ENCODE peak calls at places on chromosome 20, in five cellular contexts. One of them, this sample, is unnamed. For H3K9me3, the result is how much of the 10 kb centered on the place peaks cover.

GRCh38 chr20:54172856-54173652 is 732 bp downstream of the CYP24A1 start:
- DNase-seq in thoracic aorta: no peak
- DNase-seq in CD8-positive, alpha-beta T cell: no peak
- DNase-seq in CD4-positive, alpha-beta T cell: no peak
- DNase-seq in right lobe of liver: no peak
- DNase-seq in this sample: no peak

GRCh38 chr20:14777571-14777970 is 440.2 kb upstream of the FLRT3 start:
- DNase-seq in thoracic aorta: no peak
- DNase-seq in right lobe of liver: no peak
- DNase-seq in CD4-positive, alpha-beta T cell: no peak
- DNase-seq in CD8-positive, alpha-beta T cell: no peak
- DNase-seq in this sample: no peak

GRCh38 chr20:10113746-10114145 is 79.0 kb downstream of the ANKEF1 start:
- DNase-seq in right lobe of liver: no peak
- DNase-seq in CD4-positive, alpha-beta T cell: no peak
- DNase-seq in CD8-positive, alpha-beta T cell: no peak
- DNase-seq in thoracic aorta: no peak
- DNase-seq in this sample: no peak

GRCh38 chr20:24670981-24671380 is 201.6 kb downstream of the SYNDIG1 start:
- DNase-seq in CD4-positive, alpha-beta T cell: no peak
- DNase-seq in right lobe of liver: no peak
- DNase-seq in thoracic aorta: no peak
- DNase-seq in CD8-positive, alpha-beta T cell: no peak
- DNase-seq in this sample: no peak

GRCh38 chr20:53080969-53081871 is 109.1 kb downstream of the TSHZ2 start:
- DNase-seq in CD4-positive, alpha-beta T cell: no peak
- DNase-seq in right lobe of liver: peak
- DNase-seq in thoracic aorta: no peak
- DNase-seq in CD8-positive, alpha-beta T cell: no peak
- DNase-seq in this sample: peak

GRCh38 chr20:17617212-17617867 is 47.5 kb downstream of the DSTN start:
- DNase-seq in right lobe of liver: peak
- DNase-seq in thoracic aorta: no peak
- DNase-seq in CD4-positive, alpha-beta T cell: no peak
- DNase-seq in CD8-positive, alpha-beta T cell: peak
- DNase-seq in this sample: peak

GRCh38 chr20:1945134-1945618 is 48.7 kb downstream of the PDYN start:
- DNase-seq in CD4-positive, alpha-beta T cell: no peak
- DNase-seq in thoracic aorta: no peak
- DNase-seq in CD8-positive, alpha-beta T cell: no peak
- DNase-seq in right lobe of liver: peak
- DNase-seq in this sample: peak

GRCh38 chr20:22974354-22974753 is 60.8 kb upstream of the SSTR4 start:
- DNase-seq in thoracic aorta: no peak
- DNase-seq in CD8-positive, alpha-beta T cell: no peak
- DNase-seq in CD4-positive, alpha-beta T cell: no peak
- DNase-seq in right lobe of liver: no peak
- DNase-seq in this sample: no peak

GRCh38 chr20:12860619-12861247 is 148.0 kb upstream of the SPTLC3 start:
- DNase-seq in right lobe of liver: no peak
- DNase-seq in thoracic aorta: no peak
- DNase-seq in CD4-positive, alpha-beta T cell: no peak
- DNase-seq in CD8-positive, alpha-beta T cell: no peak
- DNase-seq in this sample: no peak

GRCh38 chr20:50270569-50270968 is 79.9 kb downstream of the CEBPB start:
- DNase-seq in thoracic aorta: no peak
- DNase-seq in right lobe of liver: no peak
- DNase-seq in CD4-positive, alpha-beta T cell: no peak
- DNase-seq in CD8-positive, alpha-beta T cell: no peak
- DNase-seq in this sample: peak

GRCh38 chr20:57959589-57959988 is 249.8 kb upstream of the PMEPA1 start:
- DNase-seq in CD4-positive, alpha-beta T cell: no peak
- DNase-seq in CD8-positive, alpha-beta T cell: no peak
- DNase-seq in thoracic aorta: no peak
- DNase-seq in right lobe of liver: no peak
- DNase-seq in this sample: no peak

GRCh38 chr20:35273449-35274171 is 4.3 kb downstream of the MMP24OS start:
- DNase-seq in right lobe of liver: no peak
- DNase-seq in CD4-positive, alpha-beta T cell: no peak
- DNase-seq in CD8-positive, alpha-beta T cell: no peak
- DNase-seq in thoracic aorta: no peak
- DNase-seq in this sample: no peak

GRCh38 chr20:16574656-16575355 is 1.6 kb upstream of the KIF16B start:
- DNase-seq in CD4-positive, alpha-beta T cell: peak
- DNase-seq in right lobe of liver: peak
- DNase-seq in thoracic aorta: peak
- DNase-seq in CD8-positive, alpha-beta T cell: peak
- DNase-seq in this sample: peak

GRCh38 chr20:14712302-14712739 is 374.9 kb upstream of the FLRT3 start:
- DNase-seq in CD8-positive, alpha-beta T cell: no peak
- DNase-seq in CD4-positive, alpha-beta T cell: no peak
- DNase-seq in right lobe of liver: no peak
- DNase-seq in thoracic aorta: no peak
- DNase-seq in this sample: no peak

GRCh38 chr20:51752343-51752951 is 15.7 kb downstream of the ATP9A start:
- DNase-seq in CD4-positive, alpha-beta T cell: no peak
- DNase-seq in CD8-positive, alpha-beta T cell: no peak
- DNase-seq in thoracic aorta: no peak
- DNase-seq in right lobe of liver: no peak
- DNase-seq in this sample: no peak

GRCh38 chr20:45343445-45343866 is 4.8 kb downstream of the SDC4 start:
- DNase-seq in thoracic aorta: no peak
- DNase-seq in right lobe of liver: peak
- DNase-seq in CD4-positive, alpha-beta T cell: no peak
- DNase-seq in CD8-positive, alpha-beta T cell: no peak
- DNase-seq in this sample: peak

GRCh38 chr20:23602699-23603098 is 3.0 kb downstream of the CST9 start:
- DNase-seq in CD4-positive, alpha-beta T cell: no peak
- DNase-seq in thoracic aorta: no peak
- DNase-seq in right lobe of liver: no peak
- DNase-seq in CD8-positive, alpha-beta T cell: no peak
- DNase-seq in this sample: no peak

GRCh38 chr20:51211191-51211590 is 188.3 kb upstream of the KCNG1 start:
- DNase-seq in CD8-positive, alpha-beta T cell: no peak
- DNase-seq in right lobe of liver: no peak
- DNase-seq in CD4-positive, alpha-beta T cell: no peak
- DNase-seq in thoracic aorta: no peak
- DNase-seq in this sample: no peak

GRCh38 chr20:57004416-57004815 is 262.0 kb downstream of the BMP7 start:
- DNase-seq in CD4-positive, alpha-beta T cell: no peak
- DNase-seq in thoracic aorta: no peak
- DNase-seq in right lobe of liver: no peak
- DNase-seq in CD8-positive, alpha-beta T cell: no peak
- DNase-seq in this sample: no peak

GRCh38 chr20:4325548-4326187 is 310.3 kb upstream of the RNF24 start:
- DNase-seq in thoracic aorta: no peak
- DNase-seq in CD4-positive, alpha-beta T cell: no peak
- DNase-seq in CD8-positive, alpha-beta T cell: no peak
- DNase-seq in right lobe of liver: no peak
- DNase-seq in this sample: no peak

GRCh38 chr20:40810336-40810735 is 121.3 kb upstream of the MAFB start:
- DNase-seq in right lobe of liver: no peak
- DNase-seq in CD4-positive, alpha-beta T cell: no peak
- DNase-seq in CD8-positive, alpha-beta T cell: no peak
- DNase-seq in thoracic aorta: no peak
- DNase-seq in this sample: no peak

GRCh38 chr20:41316602-41317535 is 662 bp downstream of the ZHX3 start:
- DNase-seq in CD8-positive, alpha-beta T cell: peak
- DNase-seq in thoracic aorta: peak
- DNase-seq in right lobe of liver: peak
- DNase-seq in CD4-positive, alpha-beta T cell: peak
- DNase-seq in this sample: peak

GRCh38 chr20:3654326-3655031 is 8.7 kb downstream of the GFRA4 start:
- DNase-seq in CD8-positive, alpha-beta T cell: no peak
- DNase-seq in thoracic aorta: no peak
- DNase-seq in CD4-positive, alpha-beta T cell: no peak
- DNase-seq in right lobe of liver: no peak
- DNase-seq in this sample: no peak

GRCh38 chr20:58402305-58402704 is 13.3 kb downstream of the VAPB start:
- DNase-seq in right lobe of liver: no peak
- DNase-seq in thoracic aorta: no peak
- DNase-seq in CD4-positive, alpha-beta T cell: no peak
- DNase-seq in CD8-positive, alpha-beta T cell: no peak
- DNase-seq in this sample: no peak

GRCh38 chr20:63552481-63553249 is 1.3 kb upstream of the FNDC11 start:
- DNase-seq in CD4-positive, alpha-beta T cell: peak
- DNase-seq in thoracic aorta: no peak
- DNase-seq in right lobe of liver: no peak
- DNase-seq in CD8-positive, alpha-beta T cell: peak
- DNase-seq in this sample: no peak

GRCh38 chr20:41390889-41391288 is 24.3 kb upstream of the EMILIN3 start:
- DNase-seq in thoracic aorta: no peak
- DNase-seq in CD8-positive, alpha-beta T cell: no peak
- DNase-seq in right lobe of liver: no peak
- DNase-seq in CD4-positive, alpha-beta T cell: no peak
- DNase-seq in this sample: no peak

GRCh38 chr20:1163653-1164052 is 21.1 kb downstream of the TMEM74B start:
- DNase-seq in thoracic aorta: no peak
- DNase-seq in CD4-positive, alpha-beta T cell: no peak
- DNase-seq in CD8-positive, alpha-beta T cell: no peak
- DNase-seq in right lobe of liver: no peak
- DNase-seq in this sample: no peak

DNA sequence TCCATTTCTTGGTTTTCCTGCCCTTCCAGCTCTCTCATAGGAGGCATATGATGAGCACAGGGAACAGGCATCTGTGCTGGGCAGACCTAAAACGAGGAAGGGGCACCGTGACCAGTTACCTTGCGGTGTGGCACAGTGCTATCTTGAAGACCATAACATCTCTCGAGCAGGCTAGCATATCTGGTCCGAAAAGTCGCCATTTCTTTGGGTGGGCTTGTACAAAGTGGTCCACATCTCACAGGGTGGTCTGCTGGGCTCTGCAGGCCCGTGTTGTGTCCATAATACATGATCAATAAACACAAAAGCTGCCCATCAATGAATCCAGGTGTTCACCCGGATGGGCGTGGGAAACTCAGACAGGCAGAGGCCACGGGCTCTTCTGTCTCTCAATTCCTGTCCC is 115.7 kb downstream of the PHACTR3 start:
- DNase-seq in thoracic aorta: no peak
- DNase-seq in right lobe of liver: no peak
- DNase-seq in CD4-positive, alpha-beta T cell: no peak
- DNase-seq in CD8-positive, alpha-beta T cell: no peak
- DNase-seq in this sample: no peak
- H3K9me3 ChIP-seq in thoracic aorta: under half
- H3K9me3 ChIP-seq in right lobe of liver: under half
- H3K9me3 ChIP-seq in CD4-positive, alpha-beta T cell: under half
- H3K9me3 ChIP-seq in CD8-positive, alpha-beta T cell: under half
- H3K9me3 ChIP-seq in this sample: under half

DNA sequence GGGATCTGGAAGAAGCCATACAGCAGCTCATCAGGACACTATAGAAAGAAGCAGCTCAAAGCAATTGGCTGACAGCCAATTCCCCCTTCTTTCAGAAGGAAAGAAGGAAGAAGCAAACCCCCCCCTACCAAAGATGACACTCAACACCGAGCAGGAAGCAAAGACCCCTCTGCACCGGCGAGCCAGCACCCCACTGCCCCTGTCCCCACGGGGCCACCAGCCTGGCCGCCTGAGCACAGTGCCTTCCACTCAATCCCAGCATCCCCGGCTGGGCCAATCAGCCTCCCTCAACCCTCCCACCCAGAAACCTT is 1.2 kb downstream of the REM1 start:
- DNase-seq in CD8-positive, alpha-beta T cell: no peak
- DNase-seq in CD4-positive, alpha-beta T cell: no peak
- DNase-seq in thoracic aorta: no peak
- DNase-seq in right lobe of liver: no peak
- DNase-seq in this sample: no peak
- H3K9me3 ChIP-seq in CD8-positive, alpha-beta T cell: under half
- H3K9me3 ChIP-seq in CD4-positive, alpha-beta T cell: under half
- H3K9me3 ChIP-seq in thoracic aorta: under half
- H3K9me3 ChIP-seq in right lobe of liver: under half
- H3K9me3 ChIP-seq in this sample: under half

GRCh38 chr20:61746781-61747180 is 318.9 kb downstream of the TAF4 start:
- DNase-seq in right lobe of liver: peak
- DNase-seq in thoracic aorta: no peak
- DNase-seq in CD4-positive, alpha-beta T cell: no peak
- DNase-seq in CD8-positive, alpha-beta T cell: no peak
- DNase-seq in this sample: peak
- H3K9me3 ChIP-seq in right lobe of liver: under half
- H3K9me3 ChIP-seq in thoracic aorta: under half
- H3K9me3 ChIP-seq in CD4-positive, alpha-beta T cell: under half
- H3K9me3 ChIP-seq in CD8-positive, alpha-beta T cell: under half
- H3K9me3 ChIP-seq in this sample: under half

DNA sequence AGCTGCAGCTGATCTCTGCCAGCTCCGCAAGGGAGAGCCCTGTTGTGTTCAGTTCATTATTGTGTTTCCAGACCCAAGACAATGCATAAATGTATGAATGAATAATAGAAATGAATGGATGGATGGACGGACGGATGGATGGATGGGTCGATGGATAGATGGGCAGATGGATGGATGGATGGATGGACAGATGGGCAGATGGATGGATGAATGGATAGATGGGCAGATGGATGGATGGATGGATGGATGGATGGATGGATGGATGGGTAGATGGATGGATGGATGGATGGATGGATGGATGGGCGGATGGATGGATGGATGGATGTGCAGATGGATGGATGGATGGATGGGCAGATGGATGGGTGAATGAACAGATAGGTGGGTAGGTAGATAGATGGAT is 16.7 kb upstream of the LSM14B start:
- DNase-seq in CD4-positive, alpha-beta T cell: no peak
- DNase-seq in thoracic aorta: no peak
- DNase-seq in CD8-positive, alpha-beta T cell: no peak
- DNase-seq in right lobe of liver: no peak
- DNase-seq in this sample: no peak
- H3K9me3 ChIP-seq in CD4-positive, alpha-beta T cell: half or more
- H3K9me3 ChIP-seq in thoracic aorta: under half
- H3K9me3 ChIP-seq in CD8-positive, alpha-beta T cell: under half
- H3K9me3 ChIP-seq in right lobe of liver: under half
- H3K9me3 ChIP-seq in this sample: under half

GRCh38 chr20:30487947-30488926 is 769.2 kb upstream of the DEFB115 start:
- DNase-seq in CD8-positive, alpha-beta T cell: no peak
- DNase-seq in right lobe of liver: peak
- DNase-seq in thoracic aorta: no peak
- DNase-seq in CD4-positive, alpha-beta T cell: no peak
- DNase-seq in this sample: no peak

GRCh38 chr20:30486103-30486478 is 771.4 kb upstream of the DEFB115 start:
- DNase-seq in right lobe of liver: no peak
- DNase-seq in CD4-positive, alpha-beta T cell: no peak
- DNase-seq in thoracic aorta: no peak
- DNase-seq in CD8-positive, alpha-beta T cell: no peak
- DNase-seq in this sample: no peak

GRCh38 chr20:30484749-30485070 is 772.8 kb upstream of the DEFB115 start:
- DNase-seq in thoracic aorta: no peak
- DNase-seq in CD4-positive, alpha-beta T cell: no peak
- DNase-seq in CD8-positive, alpha-beta T cell: no peak
- DNase-seq in right lobe of liver: no peak
- DNase-seq in this sample: no peak

GRCh38 chr20:30484009-30484748 is 773.3 kb upstream of the DEFB115 start:
- DNase-seq in CD4-positive, alpha-beta T cell: no peak
- DNase-seq in right lobe of liver: peak
- DNase-seq in thoracic aorta: no peak
- DNase-seq in CD8-positive, alpha-beta T cell: no peak
- DNase-seq in this sample: no peak

GRCh38 chr20:30485331-30486102 is 771.9 kb upstream of the DEFB115 start:
- DNase-seq in CD8-positive, alpha-beta T cell: no peak
- DNase-seq in right lobe of liver: peak
- DNase-seq in CD4-positive, alpha-beta T cell: no peak
- DNase-seq in thoracic aorta: no peak
- DNase-seq in this sample: no peak
- H3K9me3 ChIP-seq in CD8-positive, alpha-beta T cell: under half
- H3K9me3 ChIP-seq in right lobe of liver: under half
- H3K9me3 ChIP-seq in CD4-positive, alpha-beta T cell: under half
- H3K9me3 ChIP-seq in thoracic aorta: under half
- H3K9me3 ChIP-seq in this sample: under half

This sample was measured in lower lobe of right lung.